ENCODE peak calls at places on chromosome 14, in five cellular contexts. O is GM12891, V is body of pancreas, Q is endothelial cell of umbilical vein, Y is lower leg skin. L is an unnamed sample.

GRCh38 chr14:104885973-104886689 is 21.1 kb downstream of the CEP170B start:
- DNase-seq in Y (no peak), V (peak), Q (no peak), O (no peak), L (no peak)

GRCh38 chr14:63245893-63246292 is 41.6 kb downstream of the RHOJ start:
- DNase-seq in Q (peak), O (no peak), Y (no peak), V (no peak), L (no peak)

GRCh38 chr14:35247777-35248475 is 44.3 kb upstream of the PSMA6 start:
- DNase-seq in V (no peak), Y (no peak), O (no peak), Q (no peak), L (no peak)

GRCh38 chr14:80491131-80491530 is 279.8 kb upstream of the DIO2 start:
- DNase-seq in Y (peak), V (no peak), Q (peak), O (no peak), L (no peak)

GRCh38 chr14:47392351-47392750 is 283.1 kb downstream of the MDGA2 start:
- DNase-seq in Q (peak), Y (no peak), O (no peak), V (no peak), L (no peak)

GRCh38 chr14:96039633-96040311 is 610 bp downstream of the C14orf132 start:
- DNase-seq in O (no peak), Q (peak), V (no peak), Y (no peak), L (peak)

GRCh38 chr14:91041450-91041849 is 19.0 kb downstream of the RPS6KA5 start:
- DNase-seq in V (no peak), Q (no peak), Y (no peak), O (no peak), L (no peak)

GRCh38 chr14:24363401-24363800 is 4.6 kb upstream of the NFATC4 start:
- DNase-seq in O (no peak), Y (no peak), V (no peak), Q (no peak), L (no peak)

GRCh38 chr14:105300542-105301102 is at the start of gene BRF1:
- DNase-seq in V (peak), O (peak), Q (peak), Y (peak), L (peak)

GRCh38 chr14:105445290-105445689 is 25.7 kb downstream of the MTA1 start:
- DNase-seq in V (no peak), Q (no peak), O (no peak), Y (no peak), L (no peak)

GRCh38 chr14:75604979-75605825 is 26.8 kb downstream of the FLVCR2 start:
- DNase-seq in O (no peak), Q (peak), Y (no peak), V (no peak), L (no peak)

GRCh38 chr14:68210729-68211299 is 391.2 kb downstream of the RAD51B start:
- DNase-seq in O (peak), Q (peak), V (peak), Y (peak), L (no peak)

GRCh38 chr14:25120261-25120660 is 70.3 kb upstream of the STXBP6 start:
- DNase-seq in Y (no peak), O (no peak), Q (no peak), V (no peak), L (no peak)

GRCh38 chr14:101774006-101774755 is 12.7 kb downstream of the PPP2R5C start:
- DNase-seq in V (no peak), Q (no peak), Y (no peak), O (no peak), L (no peak)

GRCh38 chr14:21070610-21071224 is 613 bp downstream of the ARHGEF40 start:
- DNase-seq in Y (no peak), V (peak), O (no peak), Q (peak), L (peak)

GRCh38 chr14:100640481-100641273 is 53.5 kb upstream of the BEGAIN start:
- DNase-seq in O (peak), Y (no peak), Q (no peak), V (no peak), L (no peak)

GRCh38 chr14:29741909-29742401 is 185.7 kb downstream of the PRKD1 start:
- DNase-seq in V (peak), Q (peak), Y (peak), O (no peak), L (no peak)

GRCh38 chr14:90295870-90296516 is 35.7 kb downstream of the NRDE2 start:
- DNase-seq in O (no peak), Y (no peak), V (no peak), Q (no peak), L (no peak)

GRCh38 chr14:81219821-81220487 is 805 bp downstream of the GTF2A1 start:
- DNase-seq in V (peak), O (no peak), Q (no peak), Y (no peak), L (no peak)

GRCh38 chr14:100076133-100076532 is 10.9 kb downstream of the EVL start:
- DNase-seq in Q (no peak), Y (peak), V (no peak), O (no peak), L (no peak)

GRCh38 chr14:74763803-74764531 is 851 bp downstream of the YLPM1 start:
- DNase-seq in Q (peak), O (no peak), Y (peak), V (peak), L (no peak)

GRCh38 chr14:100127853-100128455 is 31.5 kb downstream of the DEGS2 start:
- DNase-seq in Y (no peak), O (no peak), Q (peak), V (no peak), L (no peak)

GRCh38 chr14:104512771-104513640 is 66.6 kb upstream of the C14orf180 start:
- DNase-seq in Y (no peak), Q (no peak), V (no peak), O (no peak), L (no peak)

GRCh38 chr14:92949496-92950192 is 26.7 kb downstream of the CHGA start:
- DNase-seq in Q (no peak), O (no peak), Y (no peak), V (no peak), L (no peak)

GRCh38 chr14:38256358-38256840 is 506 bp upstream of the CLEC14A start:
- DNase-seq in Y (peak), O (no peak), V (no peak), Q (peak), L (no peak)

GRCh38 chr14:33634631-33635030 is 316.2 kb downstream of the EGLN3 start:
- DNase-seq in Q (no peak), V (no peak), O (no peak), Y (no peak), L (no peak)

GRCh38 chr14:90344285-90344684 is 12.5 kb upstream of the NRDE2 start:
- DNase-seq in Y (no peak), V (no peak), Q (no peak), O (no peak), L (no peak)

GRCh38 chr14:54567224-54567633 is 301 bp downstream of the SAMD4A start:
- DNase-seq in V (no peak), O (peak), Y (peak), Q (no peak), L (no peak)

GRCh38 chr14:54565236-54566151 is 1.4 kb upstream of the SAMD4A start:
- DNase-seq in Y (peak), O (peak), Q (peak), V (peak), L (peak)

GRCh38 chr14:54566152-54566409 is 847 bp upstream of the SAMD4A start:
- DNase-seq in V (no peak), Q (no peak), Y (no peak), O (no peak), L (no peak)

GRCh38 chr14:54567634-54568561 is 970 bp downstream of the SAMD4A start:
- DNase-seq in V (peak), O (peak), Q (peak), Y (peak), L (no peak)

DNA sequence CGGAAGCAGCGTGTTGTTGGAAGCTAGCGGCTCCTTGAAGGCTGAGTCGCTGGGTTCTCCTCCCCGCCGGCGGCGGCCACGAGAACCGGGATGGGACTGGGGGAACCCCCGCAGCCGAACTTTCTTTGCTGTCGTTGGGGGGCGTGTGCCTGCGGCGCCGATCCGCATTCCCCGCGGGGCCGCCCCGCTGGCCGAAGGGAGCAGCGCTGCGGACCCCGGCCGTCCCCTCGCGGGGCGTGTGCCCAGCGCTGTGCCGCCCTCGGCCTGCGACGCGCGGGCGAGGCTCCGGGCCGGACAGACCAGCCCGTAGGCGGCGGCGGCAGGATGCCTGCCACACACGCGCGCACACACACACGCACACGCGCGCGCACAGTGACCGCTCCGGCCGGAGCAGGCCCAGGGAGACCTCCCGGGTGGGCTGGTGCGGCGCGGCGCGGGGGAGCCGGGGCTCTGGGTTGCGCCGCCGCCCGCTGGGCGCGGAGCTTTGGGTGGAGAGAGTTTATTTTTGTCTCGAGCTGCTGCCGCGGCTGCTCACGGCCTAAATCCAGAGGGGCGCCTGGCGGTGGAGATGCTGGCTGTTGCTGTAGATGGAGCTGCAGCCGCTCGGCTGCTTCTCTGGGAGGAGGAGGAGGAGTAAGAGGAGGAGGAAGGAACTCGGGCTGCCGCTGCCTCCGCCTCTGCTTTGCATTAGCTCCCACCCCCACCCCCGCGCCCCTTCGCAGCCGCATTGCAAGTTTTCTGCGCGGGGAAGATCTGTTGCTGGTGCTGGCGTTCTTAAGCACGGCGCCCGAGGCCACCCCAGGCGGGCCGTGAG is at the start of gene SAMD4A:
- DNase-seq in V (peak), Y (peak), Q (peak), O (peak), L (no peak)
- TF ChIP-seq POLR2A in V (peak), Y (no peak), Q (no peak), O (no peak), L (peak)

GRCh38 chr14:64915025-64915424 is 770 bp downstream of the CHURC1 start:
- DNase-seq in Q (no peak), V (no peak), O (no peak), Y (no peak), L (no peak)

GRCh38 chr14:64910847-64911495 is 3.3 kb upstream of the CHURC1 start:
- DNase-seq in Y (no peak), O (no peak), V (no peak), Q (peak), L (no peak)

GRCh38 chr14:64912256-64912655 is 2.0 kb upstream of the CHURC1 start:
- DNase-seq in O (no peak), V (no peak), Y (no peak), Q (no peak), L (no peak)

GRCh38 chr14:64915797-64916196 is 1.5 kb downstream of the CHURC1 start:
- DNase-seq in Q (no peak), Y (no peak), O (no peak), V (no peak), L (no peak)

DNA sequence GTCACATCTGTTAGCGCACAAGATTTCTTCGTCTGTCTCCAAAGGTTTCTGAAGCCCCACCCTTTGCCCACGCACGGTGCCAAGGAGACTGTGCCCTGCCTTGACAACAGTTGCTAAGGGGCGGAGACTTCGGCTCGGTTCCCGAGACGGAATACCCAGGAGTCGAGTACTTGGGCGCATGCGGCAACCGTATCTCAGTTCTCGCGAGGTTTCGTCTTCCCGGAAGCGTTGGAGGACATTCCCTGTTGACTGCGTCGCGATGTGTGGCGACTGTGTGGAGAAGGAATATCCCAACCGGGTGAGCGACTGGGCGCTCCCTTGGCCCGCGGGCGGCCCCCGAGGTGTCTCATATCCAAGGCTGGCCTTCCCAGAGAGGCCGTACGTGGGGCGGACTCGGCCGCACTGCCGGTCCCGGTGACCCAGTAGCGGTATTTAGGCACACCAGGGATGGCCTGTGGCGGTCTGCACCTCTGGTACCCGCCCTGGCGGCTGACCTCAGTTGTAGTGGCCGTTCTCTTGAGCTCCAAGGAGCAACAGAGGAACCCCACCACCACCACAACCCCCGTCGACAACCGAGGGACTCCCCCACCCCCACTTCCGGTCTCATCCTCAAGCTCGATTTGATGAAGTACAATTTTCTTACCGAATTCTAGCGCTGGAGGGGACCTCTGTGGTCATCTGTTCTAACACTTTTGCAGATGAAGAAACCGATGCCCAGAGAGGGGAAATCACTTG is at the start of gene CHURC1:
- DNase-seq in V (peak), Q (peak), Y (peak), O (peak), L (peak)
- TF ChIP-seq POLR2A in V (peak), Q (peak), Y (no peak), O (peak), L (peak)

GRCh38 chr14:50562841-50563240 is 2.9 kb downstream of the ATL1 start:
- DNase-seq in O (no peak), Q (no peak), V (no peak), Y (no peak), L (no peak)

GRCh38 chr14:50560929-50561280 is 960 bp downstream of the ATL1 start:
- DNase-seq in Q (peak), Y (peak), O (peak), V (peak), L (peak)

GRCh38 chr14:50559990-50560928 is at the start of gene ATL1:
- DNase-seq in Q (peak), O (peak), V (peak), Y (peak), L (peak)
- TF ChIP-seq POLR2A in Q (no peak), O (no peak), V (peak), Y (no peak), L (no peak)

GRCh38 chr14:54901380-54902142 is 1.1 kb downstream of the GCH1 start:
- DNase-seq in O (no peak), Q (peak), Y (no peak), V (no peak), L (peak)

GRCh38 chr14:54902143-54902520 is 494 bp downstream of the GCH1 start:
- DNase-seq in Y (peak), V (peak), O (peak), Q (no peak), L (peak)

GRCh38 chr14:54906075-54906474 is 3.4 kb upstream of the GCH1 start:
- DNase-seq in Y (no peak), O (no peak), V (no peak), Q (no peak), L (no peak)

GRCh38 chr14:54908230-54908629 is 5.6 kb upstream of the GCH1 start:
- DNase-seq in V (no peak), Y (no peak), O (no peak), Q (no peak), L (no peak)

GRCh38 chr14:54902521-54903420 is at the start of gene GCH1:
- DNase-seq in Q (peak), Y (peak), V (peak), O (peak), L (peak)
- TF ChIP-seq POLR2A in Q (peak), Y (no peak), V (peak), O (peak), L (peak)

GRCh38 chr14:61493996-61494395 is 172.6 kb downstream of the PRKCH start:
- DNase-seq in O (no peak), Q (no peak), V (no peak), Y (no peak), L (no peak)
- TF ChIP-seq POLR2A in O (no peak), Q (no peak), V (no peak), Y (no peak), L (no peak)

GRCh38 chr14:31682768-31683167 is 121.6 kb downstream of the NUBPL start:
- DNase-seq in Y (no peak), V (no peak), O (no peak), Q (no peak), L (no peak)

GRCh38 chr14:31678421-31679249 is 117.4 kb downstream of the NUBPL start:
- DNase-seq in Y (no peak), O (no peak), Q (no peak), V (no peak), L (no peak)

GRCh38 chr14:31677630-31678029 is 116.4 kb downstream of the NUBPL start:
- DNase-seq in V (no peak), Q (no peak), Y (no peak), O (no peak), L (no peak)

GRCh38 chr14:31672709-31673108 is 111.5 kb downstream of the NUBPL start:
- DNase-seq in Y (no peak), O (no peak), Q (no peak), V (no peak), L (no peak)

DNA sequence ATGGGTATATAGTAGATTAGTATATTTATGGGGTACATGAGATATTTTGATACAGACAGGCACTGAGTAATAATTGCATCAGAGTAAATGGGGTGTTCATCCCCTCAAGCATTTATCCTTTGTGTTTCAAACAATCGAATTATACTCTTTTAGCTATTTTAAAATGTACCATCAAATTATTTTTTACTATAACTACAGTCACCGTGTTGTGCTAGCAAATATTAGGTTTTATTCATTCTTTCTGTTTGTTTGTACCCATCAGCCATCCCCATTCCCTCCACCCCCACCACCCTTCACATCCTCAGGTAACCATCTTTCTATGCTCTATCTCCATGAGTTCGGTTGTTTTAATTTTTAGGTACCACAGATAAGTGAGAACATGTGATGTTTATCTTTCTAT is 115.8 kb downstream of the NUBPL start:
- DNase-seq in V (no peak), Q (no peak), O (no peak), Y (no peak), L (no peak)
- TF ChIP-seq POLR2A in V (no peak), Q (no peak), O (no peak), Y (no peak), L (no peak)

GRCh38 chr14:55191101-55191880 is at the start of gene DLGAP5:
- DNase-seq in Y (peak), O (peak), V (peak), Q (peak), L (peak)
- TF ChIP-seq POLR2A in Y (no peak), O (no peak), V (peak), Q (peak), L (peak)